ENCODE peak calls at places on chromosome 3, in four cellular contexts. I, Z, Y and A are unnamed samples.

GRCh38 chr3:159763466-159764210 is 225.0 kb upstream of the IL12A start:
- DNase-seq in I (peak; percentile 90), Z (peak; percentile 94), Y (peak; percentile 94), A (peak; percentile 86)

GRCh38 chr3:16309558-16309957 is 44.5 kb downstream of the OXNAD1 start:
- DNase-seq in I (no peak), Y (peak; percentile 57), Z (no peak), A (peak; percentile 56)

GRCh38 chr3:135513106-135514063 is 452.1 kb upstream of the PPP2R3A start:
- DNase-seq in I (no peak), Y (peak; percentile 29), Z (no peak), A (peak; percentile 50)

GRCh38 chr3:149145926-149146325 is 16.5 kb downstream of the HPS3 start:
- DNase-seq in I (no peak), Y (no peak), Z (no peak), A (no peak)

GRCh38 chr3:42061711-42062408 is 29.3 kb upstream of the TRAK1 start:
- DNase-seq in I (peak; percentile 88), Z (no peak), Y (peak; percentile 85), A (peak; percentile 97)

GRCh38 chr3:112774293-112774926 is 72.3 kb downstream of the CD200R1L start:
- DNase-seq in Y (peak; percentile 78), I (no peak), Z (no peak), A (peak; percentile 63)

GRCh38 chr3:11807651-11808050 is 39.0 kb downstream of the TAMM41 start:
- DNase-seq in Y (no peak), Z (no peak), I (no peak), A (no peak)

GRCh38 chr3:160677459-160677901 is 520 bp downstream of the ARL14 start:
- DNase-seq in Z (no peak), I (no peak), Y (peak; percentile 22), A (no peak)

GRCh38 chr3:38009807-38010591 is 19.4 kb downstream of the VILL start:
- DNase-seq in Z (no peak), I (no peak), Y (no peak), A (no peak)

GRCh38 chr3:186933801-186934200 is 3.5 kb downstream of the ST6GAL1 start:
- DNase-seq in I (no peak), Y (no peak), Z (no peak), A (no peak)

GRCh38 chr3:13194285-13195209 is 121.3 kb upstream of the IQSEC1 start:
- DNase-seq in Y (no peak), I (no peak), Z (no peak), A (no peak)

GRCh38 chr3:58173670-58174472 is 36.9 kb downstream of the DNASE1L3 start:
- DNase-seq in I (peak; percentile 52), Y (no peak), Z (no peak), A (peak; percentile 36)

GRCh38 chr3:170726976-170727661 is 141.2 kb upstream of the SLC7A14 start:
- DNase-seq in Y (peak; percentile 94), Z (no peak), I (no peak), A (peak; percentile 97)

GRCh38 chr3:148211725-148212124 is 486.0 kb upstream of the AGTR1 start:
- DNase-seq in I (no peak), Y (peak; percentile 63), Z (no peak), A (peak; percentile 87)

GRCh38 chr3:17442332-17443049 is 299.9 kb downstream of the TBC1D5 start:
- DNase-seq in I (no peak), Y (peak; percentile 24), Z (no peak), A (peak; percentile 32)

GRCh38 chr3:146817705-146818104 is 212.6 kb upstream of the PLSCR5 start:
- DNase-seq in Z (no peak), Y (peak; percentile 88), I (no peak), A (peak; percentile 46)

GRCh38 chr3:12734960-12735359 is 24.1 kb downstream of the TMEM40 start:
- DNase-seq in I (no peak), Z (no peak), Y (no peak), A (no peak)

GRCh38 chr3:151709847-151710246 is 23.9 kb upstream of the AADACL2 start:
- DNase-seq in Z (no peak), I (no peak), Y (peak; percentile 68), A (peak; percentile 60)

GRCh38 chr3:174863488-174863887 is 4.4 kb downstream of the NAALADL2 start:
- DNase-seq in Y (no peak), I (no peak), Z (no peak), A (no peak)

GRCh38 chr3:12663311-12663935 is 494 bp downstream of the RAF1 start:
- DNase-seq in Y (no peak), I (peak; percentile 49), Z (no peak), A (no peak)

GRCh38 chr3:178405456-178405970 is 130.7 kb upstream of the KCNMB2 start:
- DNase-seq in Y (peak; percentile 37), I (no peak), Z (no peak), A (no peak)

GRCh38 chr3:152350139-152350538 is 81.4 kb downstream of the MBNL1 start:
- DNase-seq in I (no peak), Z (no peak), Y (no peak), A (no peak)

GRCh38 chr3:50297384-50297775 is 1.8 kb downstream of the HYAL3 start:
- DNase-seq in I (no peak), Y (no peak), Z (no peak), A (no peak)

GRCh38 chr3:130876594-130876993 is 17.3 kb upstream of the ATP2C1 start:
- DNase-seq in Y (no peak), I (no peak), Z (no peak), A (no peak)

DNA sequence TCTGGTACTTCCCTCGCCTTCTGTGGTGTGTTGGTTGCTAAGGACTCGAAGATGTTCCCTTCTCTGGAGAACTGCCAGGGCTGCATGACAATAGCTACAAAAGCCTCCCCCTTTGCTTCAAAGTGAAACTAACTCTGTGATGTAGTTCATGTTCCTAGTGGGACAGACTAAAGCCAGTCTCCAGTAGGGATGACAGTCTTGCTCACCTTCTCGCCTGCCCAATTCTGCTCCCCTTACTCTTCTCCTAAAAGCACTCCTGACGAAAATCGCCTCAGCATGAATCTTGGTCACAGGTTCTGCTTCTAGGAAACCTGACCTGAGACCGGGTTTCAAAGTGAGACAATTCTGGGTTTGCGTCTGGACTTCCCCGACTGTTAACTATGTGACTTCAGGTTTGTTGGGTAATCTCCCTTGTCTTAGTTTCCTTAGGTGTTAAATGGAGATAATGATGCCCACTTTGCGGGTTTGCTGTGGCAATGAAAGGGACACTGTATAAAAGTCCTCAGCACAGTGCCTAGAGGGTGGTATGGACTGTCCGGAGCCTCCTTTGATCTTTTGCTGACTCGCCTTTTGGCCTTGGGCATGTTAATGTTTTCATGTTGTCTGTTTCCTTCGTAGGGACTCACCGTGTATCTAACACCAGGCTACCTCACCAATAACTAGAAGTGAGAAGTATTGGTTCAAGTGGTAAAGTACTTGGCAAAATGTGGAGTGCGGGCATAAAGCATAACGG is 24.9 kb upstream of the THRB start:
- DNase-seq in Y (no peak), Z (no peak), I (peak; percentile 30), A (peak; percentile 20)
- H3K4me3 ChIP-seq in Y (no peak overlapping the region), Z (peak overlapping the region; percentile 18), I (no peak overlapping the region), A (no peak overlapping the region)

GRCh38 chr3:10010546-10011465 is 15.4 kb upstream of the FANCD2 start:
- DNase-seq in I (peak; percentile 97), Y (peak; percentile 91), Z (peak; percentile 99), A (peak; percentile 91)

GRCh38 chr3:10008588-10009344 is 17.5 kb upstream of the FANCD2 start:
- DNase-seq in Z (peak; percentile 99), I (peak; percentile 90), Y (peak; percentile 62), A (peak; percentile 75)

GRCh38 chr3:10015476-10015904 is 10.7 kb upstream of the FANCD2 start:
- DNase-seq in Y (peak; percentile 97), Z (peak; percentile 61), I (peak; percentile 87), A (peak; percentile 99)

GRCh38 chr3:10012106-10012505 is 14.1 kb upstream of the FANCD2 start:
- DNase-seq in Y (no peak), I (no peak), Z (no peak), A (no peak)

GRCh38 chr3:10011644-10012043 is 14.6 kb upstream of the FANCD2 start:
- DNase-seq in I (no peak), Z (no peak), Y (no peak), A (peak; percentile 50)
- H3K4me3 ChIP-seq in I (peak overlapping the region; percentile 68), Z (peak overlapping the region; percentile 59), Y (peak overlapping the region; percentile 65), A (peak overlapping the region; percentile 33)

GRCh38 chr3:101940521-101940992 is 91.2 kb downstream of the NFKBIZ start:
- DNase-seq in Z (no peak), Y (peak; percentile 98), I (peak; percentile 47), A (peak; percentile 99)
- H3K4me3 ChIP-seq in Z (no peak overlapping the region), Y (no peak overlapping the region), I (peak overlapping the region; percentile 1), A (no peak overlapping the region)

DNA sequence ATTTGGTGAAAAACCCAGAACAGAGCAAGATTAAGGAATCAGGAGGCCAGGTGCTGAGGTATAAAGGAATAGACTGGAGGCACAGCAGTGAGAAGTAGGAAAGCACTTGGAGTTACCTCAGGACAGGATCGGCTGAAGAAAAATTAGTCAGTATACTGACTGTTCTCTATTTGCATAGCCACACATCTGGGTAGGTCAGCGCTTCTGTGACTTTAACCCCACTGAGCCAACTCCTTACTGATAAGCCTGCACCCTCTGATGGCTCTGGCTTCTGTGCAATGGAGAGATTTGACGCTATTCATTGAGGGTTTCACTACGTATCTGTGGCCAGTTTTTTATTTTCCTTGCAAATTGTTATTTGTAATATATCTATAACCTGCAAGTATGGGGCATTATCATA is 22.3 kb downstream of the MECOM start:
- DNase-seq in Y (no peak), Z (no peak), I (no peak), A (no peak)
- H3K4me3 ChIP-seq in Y (no peak overlapping the region), Z (no peak overlapping the region), I (no peak overlapping the region), A (no peak overlapping the region)

GRCh38 chr3:161939919-161940693 is 443.5 kb downstream of the OTOL1 start:
- DNase-seq in I (no peak), Z (no peak), Y (peak; percentile 22), A (no peak)
- H3K4me3 ChIP-seq in I (no peak overlapping the region), Z (no peak overlapping the region), Y (no peak overlapping the region), A (no peak overlapping the region)